ENCODE peak calls at places on chromosome 22, in nine cellular contexts. C, I, N, Y, R, U, X, T and Z are unnamed samples.

GRCh38 chr22:24001314-24001713 is 3.9 kb downstream of the GSTT4 start:
- DNase-seq in C (no peak), I (no peak), N (no peak), Y (no peak), R (no peak), U (peak; percentile 86), X (no peak), T (no peak), Z (no peak)

GRCh38 chr22:49847751-49848689 is 5.6 kb upstream of the ZBED4 start:
- DNase-seq in C (no peak), I (no peak), N (no peak), Y (no peak), R (peak; percentile 37), U (peak; percentile 69), X (peak; percentile 35), T (no peak), Z (no peak)

GRCh38 chr22:40429481-40429880 is 59.1 kb downstream of the SGSM3 start:
- DNase-seq in C (no peak), I (no peak), N (no peak), Y (no peak), R (no peak), U (no peak), X (no peak), T (no peak), Z (no peak)

GRCh38 chr22:33842421-33843094 is 77.7 kb downstream of the LARGE1 start:
- DNase-seq in C (no peak), I (no peak), N (no peak), Y (no peak), R (no peak), U (no peak), X (no peak), T (no peak), Z (no peak)

GRCh38 chr22:22855617-22856308 is 31.9 kb upstream of the IGLL5 start:
- DNase-seq in C (no peak), I (no peak), N (no peak), Y (no peak), R (no peak), U (peak; percentile 85), X (no peak), T (no peak), Z (peak; percentile 3)

GRCh38 chr22:40418366-40419201 is 48.2 kb downstream of the SGSM3 start:
- DNase-seq in C (no peak), I (no peak), N (no peak), Y (no peak), R (no peak), U (no peak), X (peak; percentile 29), T (peak; percentile 59), Z (no peak)

GRCh38 chr22:24424901-24425775 is 2.3 kb upstream of the ADORA2A start:
- DNase-seq in C (no peak), I (no peak), N (no peak), Y (no peak), R (no peak), U (no peak), X (no peak), T (no peak), Z (no peak)

GRCh38 chr22:22948651-22949611 is 61.3 kb downstream of the IGLL5 start:
- DNase-seq in C (no peak), I (no peak), N (no peak), Y (peak; percentile 6), R (no peak), U (peak; percentile 30), X (no peak), T (no peak), Z (no peak)

GRCh38 chr22:22882033-22882717 is 5.4 kb upstream of the IGLL5 start:
- DNase-seq in C (no peak), I (no peak), N (no peak), Y (no peak), R (no peak), U (peak; percentile 55), X (no peak), T (no peak), Z (no peak)

GRCh38 chr22:24466831-24467249 is 28.3 kb upstream of the UPB1 start:
- DNase-seq in C (peak; percentile 93), I (peak; percentile 70), N (peak; percentile 17), Y (peak; percentile 77), R (no peak), U (no peak), X (peak; percentile 36), T (no peak), Z (no peak)

GRCh38 chr22:26891431-26891830 is 234.0 kb downstream of the MIAT start:
- DNase-seq in C (no peak), I (peak; percentile 73), N (no peak), Y (peak; percentile 74), R (no peak), U (no peak), X (no peak), T (no peak), Z (no peak)

GRCh38 chr22:46576556-46577351 is 39.3 kb upstream of the CELSR1 start:
- DNase-seq in C (no peak), I (no peak), N (no peak), Y (peak; percentile 55), R (peak; percentile 79), U (peak; percentile 59), X (peak; percentile 69), T (no peak), Z (peak; percentile 40)

GRCh38 chr22:45317551-45318167 is 7.9 kb downstream of the FAM118A start:
- DNase-seq in C (peak; percentile 32), I (peak; percentile 53), N (peak; percentile 28), Y (peak; percentile 68), R (peak; percentile 68), U (peak; percentile 76), X (peak; percentile 50), T (no peak), Z (no peak)

GRCh38 chr22:27809700-27810365 is 8.3 kb upstream of the MN1 start:
- DNase-seq in C (no peak), I (no peak), N (no peak), Y (no peak), R (no peak), U (no peak), X (no peak), T (no peak), Z (no peak)

GRCh38 chr22:28430656-28431055 is 249.0 kb downstream of the TTC28 start:
- DNase-seq in C (no peak), I (no peak), N (no peak), Y (peak; percentile 14), R (no peak), U (no peak), X (no peak), T (no peak), Z (no peak)

GRCh38 chr22:35900483-35901168 is 128.0 kb downstream of the RBFOX2 start:
- DNase-seq in C (peak; percentile 54), I (peak; percentile 82), N (peak; percentile 56), Y (peak; percentile 85), R (no peak), U (peak; percentile 68), X (no peak), T (no peak), Z (peak; percentile 42)
- TF ChIP-seq CTCF in C (no peak), I (no peak), N (no peak), Y (no peak), R (no peak), U (no peak), X (no peak), T (no peak), Z (no peak)

GRCh38 chr22:36546092-36546804 is 17.3 kb upstream of the EIF3D start:
- DNase-seq in C (peak; percentile 24), I (no peak), N (peak; percentile 78), Y (peak; percentile 54), R (no peak), U (peak; percentile 88), X (peak; percentile 24), T (no peak), Z (peak; percentile 51)

GRCh38 chr22:36548606-36549005 is 19.6 kb upstream of the EIF3D start:
- DNase-seq in C (no peak), I (no peak), N (no peak), Y (no peak), R (no peak), U (peak; percentile 68), X (no peak), T (no peak), Z (no peak)

GRCh38 chr22:36549033-36549432 is 20.1 kb upstream of the EIF3D start:
- DNase-seq in C (no peak), I (no peak), N (no peak), Y (no peak), R (no peak), U (peak; percentile 32), X (no peak), T (no peak), Z (no peak)

GRCh38 chr22:36544107-36544620 is 15.2 kb upstream of the EIF3D start:
- DNase-seq in C (peak; percentile 64), I (peak; percentile 59), N (no peak), Y (peak; percentile 70), R (no peak), U (no peak), X (no peak), T (no peak), Z (no peak)

GRCh38 chr22:36546932-36547331 is 18.0 kb upstream of the EIF3D start:
- DNase-seq in C (peak; percentile 76), I (peak; percentile 86), N (peak; percentile 76), Y (peak; percentile 91), R (no peak), U (no peak), X (no peak), T (no peak), Z (peak; percentile 52)
- H3K27ac ChIP-seq in C (no peak overlapping the region), I (no peak overlapping the region), N (peak overlapping the region; percentile 79), Y (no peak overlapping the region), R (no peak overlapping the region), U (no peak overlapping the region), X (no peak overlapping the region), T (no peak overlapping the region), Z (no peak overlapping the region)

GRCh38 chr22:43848366-43849171 is 13.7 kb downstream of the SULT4A1 start:
- DNase-seq in C (no peak), I (peak; percentile 10), N (peak; percentile 16), Y (peak; percentile 30), R (peak; percentile 42), U (peak; percentile 79), X (peak; percentile 36), T (peak; percentile 51), Z (no peak)

GRCh38 chr22:43849731-43850130 is 12.6 kb downstream of the SULT4A1 start:
- DNase-seq in C (no peak), I (no peak), N (no peak), Y (no peak), R (peak; percentile 22), U (no peak), X (no peak), T (peak; percentile 71), Z (no peak)

GRCh38 chr22:43845981-43846380 is 16.3 kb downstream of the SULT4A1 start:
- DNase-seq in C (no peak), I (no peak), N (no peak), Y (no peak), R (peak; percentile 32), U (no peak), X (no peak), T (peak; percentile 35), Z (no peak)

GRCh38 chr22:43846966-43847365 is 15.3 kb downstream of the SULT4A1 start:
- DNase-seq in C (no peak), I (no peak), N (no peak), Y (no peak), R (peak; percentile 14), U (no peak), X (no peak), T (no peak), Z (no peak)

GRCh38 chr22:43847376-43848289 is 14.7 kb downstream of the SULT4A1 start:
- DNase-seq in C (no peak), I (no peak), N (no peak), Y (no peak), R (peak; percentile 37), U (peak; percentile 13), X (no peak), T (peak; percentile 39), Z (no peak)
- TF ChIP-seq CTCF in C (no peak), I (no peak), N (no peak), Y (no peak), R (no peak), U (no peak), X (no peak), T (no peak), Z (no peak)

GRCh38 chr22:20393705-20394476 is at the start of gene ZNF74:
- DNase-seq in C (peak; percentile 78), I (peak; percentile 88), N (peak; percentile 85), Y (peak; percentile 92), R (peak; percentile 90), U (peak; percentile 94), X (peak; percentile 90), T (peak; percentile 91), Z (peak; percentile 57)
- H3K27ac ChIP-seq in C (peak within 1 kb of the TSS; percentile 9), I (peak within 1 kb of the TSS; percentile 41), N (peak within 1 kb of the TSS; percentile 86), Y (peak within 1 kb of the TSS; percentile 65), R (peak within 1 kb of the TSS; percentile 73), U (peak within 1 kb of the TSS; percentile 81), X (peak within 1 kb of the TSS; percentile 80), T (peak within 1 kb of the TSS; percentile 80), Z (peak within 1 kb of the TSS; percentile 69)